ENCODE peak calls at places on chromosomes 1 and 21, in five cellular contexts. One of them, this sample, is unnamed.

GRCh38 chr1:8649027-8649426 is 168.4 kb downstream of the RERE start:
- DNase-seq in stimulated activated CD8-positive, alpha-beta memory T cell treated with anti-CD3 and anti-CD28 coated beads, Interleukin-15, amount 100 ng/mL, for 24 hours: no peak
- DNase-seq in fibroblast of lung: peak
- DNase-seq in nephron progenitor cell: no peak
- DNase-seq in GM12892: no peak
- DNase-seq in this sample: no peak

GRCh38 chr1:221834698-221835538 is 93.0 kb upstream of the DUSP10 start:
- DNase-seq in stimulated activated CD8-positive, alpha-beta memory T cell treated with anti-CD3 and anti-CD28 coated beads, Interleukin-15, amount 100 ng/mL, for 24 hours: no peak
- DNase-seq in fibroblast of lung: no peak
- DNase-seq in nephron progenitor cell: no peak
- DNase-seq in GM12892: no peak
- DNase-seq in this sample: no peak

GRCh38 chr1:6502000-6502891 is 10.8 kb upstream of the PLEKHG5 start:
- DNase-seq in stimulated activated CD8-positive, alpha-beta memory T cell treated with anti-CD3 and anti-CD28 coated beads, Interleukin-15, amount 100 ng/mL, for 24 hours: no peak
- DNase-seq in fibroblast of lung: no peak
- DNase-seq in nephron progenitor cell: no peak
- DNase-seq in GM12892: no peak
- DNase-seq in this sample: peak

GRCh38 chr1:7712731-7713323 is 58.3 kb upstream of the VAMP3 start:
- DNase-seq in stimulated activated CD8-positive, alpha-beta memory T cell treated with anti-CD3 and anti-CD28 coated beads, Interleukin-15, amount 100 ng/mL, for 24 hours: no peak
- DNase-seq in fibroblast of lung: no peak
- DNase-seq in nephron progenitor cell: no peak
- DNase-seq in GM12892: no peak
- DNase-seq in this sample: no peak

GRCh38 chr1:27539901-27540861 is 50.2 kb upstream of the WASF2 start:
- DNase-seq in stimulated activated CD8-positive, alpha-beta memory T cell treated with anti-CD3 and anti-CD28 coated beads, Interleukin-15, amount 100 ng/mL, for 24 hours: no peak
- DNase-seq in fibroblast of lung: peak
- DNase-seq in nephron progenitor cell: no peak
- DNase-seq in GM12892: no peak
- DNase-seq in this sample: no peak

GRCh38 chr21:44650265-44650972 is 4.0 kb downstream of the KRTAP12-4 start:
- DNase-seq in stimulated activated CD8-positive, alpha-beta memory T cell treated with anti-CD3 and anti-CD28 coated beads, Interleukin-15, amount 100 ng/mL, for 24 hours: no peak
- DNase-seq in fibroblast of lung: no peak
- DNase-seq in nephron progenitor cell: no peak
- DNase-seq in GM12892: no peak
- DNase-seq in this sample: no peak

GRCh38 chr1:23098463-23099170 is 70.0 kb downstream of the LUZP1 start:
- DNase-seq in stimulated activated CD8-positive, alpha-beta memory T cell treated with anti-CD3 and anti-CD28 coated beads, Interleukin-15, amount 100 ng/mL, for 24 hours: no peak
- DNase-seq in fibroblast of lung: peak
- DNase-seq in nephron progenitor cell: peak
- DNase-seq in GM12892: peak
- DNase-seq in this sample: peak

GRCh38 chr1:82343381-82343780 is 542.6 kb downstream of the ADGRL2 start:
- DNase-seq in stimulated activated CD8-positive, alpha-beta memory T cell treated with anti-CD3 and anti-CD28 coated beads, Interleukin-15, amount 100 ng/mL, for 24 hours: no peak
- DNase-seq in fibroblast of lung: peak
- DNase-seq in nephron progenitor cell: no peak
- DNase-seq in GM12892: no peak
- DNase-seq in this sample: no peak

GRCh38 chr21:16084776-16085364 is 355.1 kb downstream of the USP25 start:
- DNase-seq in stimulated activated CD8-positive, alpha-beta memory T cell treated with anti-CD3 and anti-CD28 coated beads, Interleukin-15, amount 100 ng/mL, for 24 hours: no peak
- DNase-seq in fibroblast of lung: peak
- DNase-seq in nephron progenitor cell: no peak
- DNase-seq in GM12892: no peak
- DNase-seq in this sample: no peak

GRCh38 chr1:203290261-203291089 is 14.8 kb upstream of the BTG2 start:
- DNase-seq in stimulated activated CD8-positive, alpha-beta memory T cell treated with anti-CD3 and anti-CD28 coated beads, Interleukin-15, amount 100 ng/mL, for 24 hours: peak
- DNase-seq in fibroblast of lung: peak
- DNase-seq in nephron progenitor cell: peak
- DNase-seq in GM12892: peak
- DNase-seq in this sample: peak

GRCh38 chr1:5660141-5660935 is 331.9 kb downstream of the NPHP4 start:
- DNase-seq in stimulated activated CD8-positive, alpha-beta memory T cell treated with anti-CD3 and anti-CD28 coated beads, Interleukin-15, amount 100 ng/mL, for 24 hours: no peak
- DNase-seq in fibroblast of lung: no peak
- DNase-seq in nephron progenitor cell: no peak
- DNase-seq in GM12892: no peak
- DNase-seq in this sample: no peak

GRCh38 chr1:43992232-43992995 is 1.0 kb downstream of the CCDC24 start:
- DNase-seq in stimulated activated CD8-positive, alpha-beta memory T cell treated with anti-CD3 and anti-CD28 coated beads, Interleukin-15, amount 100 ng/mL, for 24 hours: no peak
- DNase-seq in fibroblast of lung: no peak
- DNase-seq in nephron progenitor cell: no peak
- DNase-seq in GM12892: no peak
- DNase-seq in this sample: no peak

GRCh38 chr1:26854953-26855352 is 8.0 kb upstream of the SFN start:
- DNase-seq in stimulated activated CD8-positive, alpha-beta memory T cell treated with anti-CD3 and anti-CD28 coated beads, Interleukin-15, amount 100 ng/mL, for 24 hours: no peak
- DNase-seq in fibroblast of lung: no peak
- DNase-seq in nephron progenitor cell: no peak
- DNase-seq in GM12892: no peak
- DNase-seq in this sample: no peak